ENCODE peak calls at places on chromosomes 6 and 20, in ten cellular contexts. One of them, this sample, is unnamed.
A peak's percentile ranks its signal among the peaks of the same experiment; 100 is the strongest.

GRCh38 chr20:36728986-36729385 is 16.9 kb downstream of the NDRG3 start:
- DNase-seq in esophagus squamous epithelium: no peak
- DNase-seq in effector CD4-positive, alpha-beta T cell: no peak
- DNase-seq in Calu3: peak; percentile 21
- DNase-seq in upper lobe of right lung: no peak
- DNase-seq in NCI-H1092 treated with DMSO at 0.1 percent for 48 hours: no peak
- DNase-seq in Ammon's horn: no peak
- DNase-seq in activated T-cell treated with anti-CD3 and anti-CD28 coated beads, Interleukin-2, amount 50 U/mL, for 72 hours: peak; percentile 29
- DNase-seq in glomerular endothelial cell: no peak
- DNase-seq in LHCN-M2: no peak
- DNase-seq in this sample: no peak

GRCh38 chr20:17511401-17511800 is 19.8 kb downstream of the BFSP1 start:
- DNase-seq in Calu3: no peak
- DNase-seq in effector CD4-positive, alpha-beta T cell: no peak
- DNase-seq in LHCN-M2: no peak
- DNase-seq in NCI-H1092 treated with DMSO at 0.1 percent for 48 hours: no peak
- DNase-seq in upper lobe of right lung: no peak
- DNase-seq in Ammon's horn: no peak
- DNase-seq in activated T-cell treated with anti-CD3 and anti-CD28 coated beads, Interleukin-2, amount 50 U/mL, for 72 hours: peak; percentile 12
- DNase-seq in glomerular endothelial cell: no peak
- DNase-seq in esophagus squamous epithelium: no peak
- DNase-seq in this sample: no peak

GRCh38 chr6:69729870-69730449 is 66.8 kb downstream of the LMBRD1 start:
- DNase-seq in upper lobe of right lung: no peak
- DNase-seq in effector CD4-positive, alpha-beta T cell: no peak
- DNase-seq in LHCN-M2: peak; percentile 12
- DNase-seq in NCI-H1092 treated with DMSO at 0.1 percent for 48 hours: peak; percentile 11
- DNase-seq in Ammon's horn: no peak
- DNase-seq in glomerular endothelial cell: no peak
- DNase-seq in esophagus squamous epithelium: no peak
- DNase-seq in Calu3: no peak
- DNase-seq in activated T-cell treated with anti-CD3 and anti-CD28 coated beads, Interleukin-2, amount 50 U/mL, for 72 hours: no peak
- DNase-seq in this sample: no peak

GRCh38 chr6:170374571-170375444 is 68.2 kb downstream of the FAM120B start:
- DNase-seq in effector CD4-positive, alpha-beta T cell: no peak
- DNase-seq in glomerular endothelial cell: no peak
- DNase-seq in NCI-H1092 treated with DMSO at 0.1 percent for 48 hours: no peak
- DNase-seq in upper lobe of right lung: no peak
- DNase-seq in LHCN-M2: peak; percentile 23
- DNase-seq in Ammon's horn: no peak
- DNase-seq in esophagus squamous epithelium: no peak
- DNase-seq in Calu3: peak; percentile 11
- DNase-seq in activated T-cell treated with anti-CD3 and anti-CD28 coated beads, Interleukin-2, amount 50 U/mL, for 72 hours: no peak
- DNase-seq in this sample: no peak

GRCh38 chr6:367891-368630 is 23.5 kb upstream of the IRF4 start:
- DNase-seq in upper lobe of right lung: no peak
- DNase-seq in activated T-cell treated with anti-CD3 and anti-CD28 coated beads, Interleukin-2, amount 50 U/mL, for 72 hours: no peak
- DNase-seq in effector CD4-positive, alpha-beta T cell: no peak
- DNase-seq in Calu3: no peak
- DNase-seq in glomerular endothelial cell: no peak
- DNase-seq in NCI-H1092 treated with DMSO at 0.1 percent for 48 hours: no peak
- DNase-seq in Ammon's horn: no peak
- DNase-seq in LHCN-M2: no peak
- DNase-seq in esophagus squamous epithelium: no peak
- DNase-seq in this sample: no peak

GRCh38 chr6:16824804-16825777 is 63.8 kb upstream of the ATXN1 start:
- DNase-seq in esophagus squamous epithelium: no peak
- DNase-seq in effector CD4-positive, alpha-beta T cell: no peak
- DNase-seq in NCI-H1092 treated with DMSO at 0.1 percent for 48 hours: no peak
- DNase-seq in Ammon's horn: no peak
- DNase-seq in glomerular endothelial cell: no peak
- DNase-seq in LHCN-M2: no peak
- DNase-seq in Calu3: no peak
- DNase-seq in activated T-cell treated with anti-CD3 and anti-CD28 coated beads, Interleukin-2, amount 50 U/mL, for 72 hours: no peak
- DNase-seq in upper lobe of right lung: no peak
- DNase-seq in this sample: no peak

GRCh38 chr6:117733341-117733740 is 58.1 kb downstream of the NUS1 start:
- DNase-seq in LHCN-M2: peak; percentile 23
- DNase-seq in activated T-cell treated with anti-CD3 and anti-CD28 coated beads, Interleukin-2, amount 50 U/mL, for 72 hours: no peak
- DNase-seq in glomerular endothelial cell: no peak
- DNase-seq in Ammon's horn: no peak
- DNase-seq in effector CD4-positive, alpha-beta T cell: no peak
- DNase-seq in Calu3: no peak
- DNase-seq in esophagus squamous epithelium: no peak
- DNase-seq in upper lobe of right lung: no peak
- DNase-seq in NCI-H1092 treated with DMSO at 0.1 percent for 48 hours: no peak
- DNase-seq in this sample: no peak

GRCh38 chr6:74087898-74088297 is 391.9 kb downstream of the CD109 start:
- DNase-seq in glomerular endothelial cell: no peak
- DNase-seq in LHCN-M2: peak; percentile 19
- DNase-seq in Ammon's horn: no peak
- DNase-seq in upper lobe of right lung: no peak
- DNase-seq in Calu3: no peak
- DNase-seq in NCI-H1092 treated with DMSO at 0.1 percent for 48 hours: no peak
- DNase-seq in activated T-cell treated with anti-CD3 and anti-CD28 coated beads, Interleukin-2, amount 50 U/mL, for 72 hours: no peak
- DNase-seq in esophagus squamous epithelium: no peak
- DNase-seq in effector CD4-positive, alpha-beta T cell: no peak
- DNase-seq in this sample: no peak

GRCh38 chr6:26330835-26331808 is 33.9 kb upstream of the BTN3A2 start:
- DNase-seq in Calu3: peak; percentile 65
- DNase-seq in Ammon's horn: peak; percentile 23
- DNase-seq in effector CD4-positive, alpha-beta T cell: no peak
- DNase-seq in activated T-cell treated with anti-CD3 and anti-CD28 coated beads, Interleukin-2, amount 50 U/mL, for 72 hours: peak; percentile 64
- DNase-seq in NCI-H1092 treated with DMSO at 0.1 percent for 48 hours: peak; percentile 31
- DNase-seq in esophagus squamous epithelium: no peak
- DNase-seq in upper lobe of right lung: no peak
- DNase-seq in glomerular endothelial cell: no peak
- DNase-seq in LHCN-M2: peak; percentile 44
- DNase-seq in this sample: no peak

GRCh38 chr6:4812068-4812467 is 35.9 kb downstream of the CDYL start:
- DNase-seq in effector CD4-positive, alpha-beta T cell: no peak
- DNase-seq in activated T-cell treated with anti-CD3 and anti-CD28 coated beads, Interleukin-2, amount 50 U/mL, for 72 hours: no peak
- DNase-seq in NCI-H1092 treated with DMSO at 0.1 percent for 48 hours: no peak
- DNase-seq in LHCN-M2: no peak
- DNase-seq in upper lobe of right lung: no peak
- DNase-seq in glomerular endothelial cell: peak; percentile 52
- DNase-seq in Calu3: no peak
- DNase-seq in esophagus squamous epithelium: no peak
- DNase-seq in Ammon's horn: no peak
- DNase-seq in this sample: no peak

GRCh38 chr6:134937426-134937825 is 12.5 kb downstream of the ALDH8A1 start:
- DNase-seq in activated T-cell treated with anti-CD3 and anti-CD28 coated beads, Interleukin-2, amount 50 U/mL, for 72 hours: no peak
- DNase-seq in Ammon's horn: no peak
- DNase-seq in LHCN-M2: peak; percentile 11
- DNase-seq in effector CD4-positive, alpha-beta T cell: no peak
- DNase-seq in esophagus squamous epithelium: no peak
- DNase-seq in NCI-H1092 treated with DMSO at 0.1 percent for 48 hours: no peak
- DNase-seq in Calu3: no peak
- DNase-seq in glomerular endothelial cell: no peak
- DNase-seq in upper lobe of right lung: no peak
- DNase-seq in this sample: no peak

GRCh38 chr6:11911535-11911934 is 100.6 kb upstream of the HIVEP1 start:
- DNase-seq in glomerular endothelial cell: no peak
- DNase-seq in Ammon's horn: no peak
- DNase-seq in LHCN-M2: no peak
- DNase-seq in effector CD4-positive, alpha-beta T cell: no peak
- DNase-seq in activated T-cell treated with anti-CD3 and anti-CD28 coated beads, Interleukin-2, amount 50 U/mL, for 72 hours: no peak
- DNase-seq in esophagus squamous epithelium: no peak
- DNase-seq in NCI-H1092 treated with DMSO at 0.1 percent for 48 hours: no peak
- DNase-seq in Calu3: no peak
- DNase-seq in upper lobe of right lung: no peak
- DNase-seq in this sample: no peak

GRCh38 chr20:61251529-61252393 is at the start of gene CDH4:
- DNase-seq in Calu3: no peak
- DNase-seq in glomerular endothelial cell: no peak
- DNase-seq in effector CD4-positive, alpha-beta T cell: no peak
- DNase-seq in activated T-cell treated with anti-CD3 and anti-CD28 coated beads, Interleukin-2, amount 50 U/mL, for 72 hours: no peak
- DNase-seq in esophagus squamous epithelium: no peak
- DNase-seq in upper lobe of right lung: no peak
- DNase-seq in Ammon's horn: no peak
- DNase-seq in LHCN-M2: peak; percentile 2
- DNase-seq in NCI-H1092 treated with DMSO at 0.1 percent for 48 hours: no peak
- DNase-seq in this sample: no peak